ENCODE peak calls at places on chromosome 11, in seven cellular contexts. D is gastrocnemius medialis, U is right lobe of liver, I is body of pancreas, R is K562, C is A549, S is heart left ventricle. F is an unnamed sample.

GRCh38 chr11:19607656-19608360 is 104.8 kb upstream of the NAV2 start:
- ATAC-seq in D (peak), U (no peak), I (no peak), R (no peak), C (no peak), S (no peak), F (no peak)

GRCh38 chr11:125416993-125417935 is 78.8 kb downstream of the FEZ1 start:
- ATAC-seq in D (peak), U (no peak), I (no peak), R (no peak), C (no peak), S (no peak), F (no peak)

GRCh38 chr11:17611049-17611448 is 64.0 kb downstream of the OTOG start:
- ATAC-seq in D (no peak), U (no peak), I (no peak), R (no peak), C (no peak), S (no peak), F (no peak)

GRCh38 chr11:7019500-7020182 is 505 bp downstream of the ZNF214 start:
- ATAC-seq in D (peak), U (peak), I (peak), R (peak), C (peak), S (peak), F (peak)

GRCh38 chr11:36014499-36014898 is 70.6 kb downstream of the LDLRAD3 start:
- ATAC-seq in D (no peak), U (no peak), I (no peak), R (no peak), C (no peak), S (no peak), F (no peak)

GRCh38 chr11:77401486-77402217 is 72.2 kb downstream of the PAK1 start:
- ATAC-seq in D (no peak), U (peak), I (no peak), R (no peak), C (no peak), S (no peak), F (no peak)

GRCh38 chr11:65492637-65493366 is 6.0 kb upstream of the MALAT1 start:
- ATAC-seq in D (peak), U (peak), I (no peak), R (peak), C (peak), S (peak), F (peak)

GRCh38 chr11:30991802-30992512 is 377.6 kb downstream of the DCDC1 start:
- ATAC-seq in D (no peak), U (peak), I (no peak), R (no peak), C (peak), S (no peak), F (no peak)

GRCh38 chr11:48013269-48013901 is 33.0 kb downstream of the PTPRJ start:
- ATAC-seq in D (no peak), U (peak), I (peak), R (no peak), C (peak), S (peak), F (no peak)

GRCh38 chr11:134724106-134724778 is 312.2 kb upstream of the B3GAT1 start:
- ATAC-seq in D (no peak), U (no peak), I (no peak), R (no peak), C (no peak), S (no peak), F (no peak)

GRCh38 chr11:6799402-6799801 is at the start of gene OR6A2:
- ATAC-seq in D (no peak), U (no peak), I (no peak), R (no peak), C (no peak), S (no peak), F (no peak)

GRCh38 chr11:36790450-36790849 is 192.4 kb upstream of the RAG2 start:
- ATAC-seq in D (no peak), U (no peak), I (no peak), R (no peak), C (no peak), S (peak), F (no peak)

GRCh38 chr11:80855975-80856524 is 1415.2 kb upstream of the TENM4 start:
- ATAC-seq in D (no peak), U (no peak), I (no peak), R (no peak), C (no peak), S (no peak), F (no peak)

GRCh38 chr11:6297831-6298230 is 22.5 kb downstream of the CAVIN3 start:
- ATAC-seq in D (no peak), U (peak), I (no peak), R (peak), C (peak), S (no peak), F (no peak)

GRCh38 chr11:11992257-11992690 is 16.2 kb downstream of the DKK3 start:
- ATAC-seq in D (no peak), U (peak), I (no peak), R (no peak), C (peak), S (peak), F (no peak)

GRCh38 chr11:41050791-41051190 is 408.7 kb downstream of the LRRC4C start:
- ATAC-seq in D (no peak), U (no peak), I (no peak), R (no peak), C (no peak), S (no peak), F (no peak)

GRCh38 chr11:59273008-59273841 is 60.5 kb upstream of the MPEG1 start:
- ATAC-seq in D (no peak), U (peak), I (no peak), R (no peak), C (no peak), S (peak), F (no peak)

GRCh38 chr11:14078941-14079522 is 116.5 kb downstream of the SPON1 start:
- ATAC-seq in D (no peak), U (peak), I (no peak), R (no peak), C (no peak), S (no peak), F (no peak)

GRCh38 chr11:2002042-2002776 is 4.6 kb upstream of the H19 start:
- ATAC-seq in D (no peak), U (peak), I (peak), R (peak), C (peak), S (no peak), F (no peak)

GRCh38 chr11:72037554-72038311 is 39.0 kb downstream of the IL18BP start:
- ATAC-seq in D (no peak), U (no peak), I (no peak), R (no peak), C (no peak), S (no peak), F (no peak)

GRCh38 chr11:6387811-6388599 is 2.3 kb upstream of the SMPD1 start:
- ATAC-seq in D (no peak), U (peak), I (no peak), R (no peak), C (no peak), S (no peak), F (no peak)

GRCh38 chr11:128547946-128548654 is 39.3 kb downstream of the ETS1 start:
- ATAC-seq in D (no peak), U (no peak), I (no peak), R (no peak), C (no peak), S (no peak), F (no peak)

GRCh38 chr11:130832571-130833432 is 83.5 kb downstream of the SNX19 start:
- ATAC-seq in D (no peak), U (no peak), I (no peak), R (no peak), C (no peak), S (no peak), F (no peak)

GRCh38 chr11:67606150-67606476 is 623 bp upstream of the NDUFV1 start:
- ATAC-seq in D (no peak), U (no peak), I (no peak), R (peak), C (no peak), S (no peak), F (peak)

GRCh38 chr11:35257287-35257686 is 118.3 kb downstream of the CD44 start:
- ATAC-seq in D (no peak), U (peak), I (no peak), R (no peak), C (no peak), S (no peak), F (no peak)

GRCh38 chr11:115982666-115983065 is 478.5 kb upstream of the CADM1 start:
- ATAC-seq in D (no peak), U (no peak), I (no peak), R (no peak), C (no peak), S (no peak), F (no peak)

GRCh38 chr11:87030458-87031054 is 7.2 kb upstream of the TMEM135 start:
- ATAC-seq in D (no peak), U (no peak), I (no peak), R (peak), C (no peak), S (no peak), F (no peak)

GRCh38 chr11:78400701-78401100 is 16.9 kb downstream of the GAB2 start:
- ATAC-seq in D (no peak), U (no peak), I (no peak), R (peak), C (no peak), S (no peak), F (no peak)

GRCh38 chr11:77512092-77512491 is 38.2 kb upstream of the PAK1 start:
- ATAC-seq in D (no peak), U (peak), I (no peak), R (no peak), C (no peak), S (peak), F (no peak)

GRCh38 chr11:88194990-88195389 is 19.7 kb upstream of the RAB38 start:
- ATAC-seq in D (no peak), U (no peak), I (no peak), R (no peak), C (no peak), S (no peak), F (no peak)

GRCh38 chr11:35343033-35343598 is 76.2 kb downstream of the SLC1A2 start:
- ATAC-seq in D (no peak), U (no peak), I (no peak), R (peak), C (no peak), S (no peak), F (no peak)

GRCh38 chr11:6530848-6531247 is 33.8 kb downstream of the DNHD1 start:
- ATAC-seq in D (no peak), U (no peak), I (no peak), R (no peak), C (peak), S (no peak), F (no peak)

GRCh38 chr11:48305923-48306322 is at the start of gene OR4S1:
- ATAC-seq in D (no peak), U (no peak), I (no peak), R (no peak), C (no peak), S (no peak), F (no peak)

GRCh38 chr11:108025387-108026080 is 16.8 kb downstream of the CUL5 start:
- ATAC-seq in D (no peak), U (no peak), I (no peak), R (peak), C (no peak), S (no peak), F (no peak)

GRCh38 chr11:68749501-68750196 is 1.7 kb downstream of the TESMIN start:
- ATAC-seq in D (no peak), U (no peak), I (no peak), R (no peak), C (no peak), S (no peak), F (no peak)

GRCh38 chr11:88544656-88545280 is 207.2 kb upstream of the CTSC start:
- ATAC-seq in D (no peak), U (no peak), I (no peak), R (no peak), C (peak), S (no peak), F (no peak)

GRCh38 chr11:127506647-127507046 is 506.1 kb upstream of the KIRREL3 start:
- ATAC-seq in D (no peak), U (no peak), I (no peak), R (no peak), C (no peak), S (no peak), F (no peak)

DNA sequence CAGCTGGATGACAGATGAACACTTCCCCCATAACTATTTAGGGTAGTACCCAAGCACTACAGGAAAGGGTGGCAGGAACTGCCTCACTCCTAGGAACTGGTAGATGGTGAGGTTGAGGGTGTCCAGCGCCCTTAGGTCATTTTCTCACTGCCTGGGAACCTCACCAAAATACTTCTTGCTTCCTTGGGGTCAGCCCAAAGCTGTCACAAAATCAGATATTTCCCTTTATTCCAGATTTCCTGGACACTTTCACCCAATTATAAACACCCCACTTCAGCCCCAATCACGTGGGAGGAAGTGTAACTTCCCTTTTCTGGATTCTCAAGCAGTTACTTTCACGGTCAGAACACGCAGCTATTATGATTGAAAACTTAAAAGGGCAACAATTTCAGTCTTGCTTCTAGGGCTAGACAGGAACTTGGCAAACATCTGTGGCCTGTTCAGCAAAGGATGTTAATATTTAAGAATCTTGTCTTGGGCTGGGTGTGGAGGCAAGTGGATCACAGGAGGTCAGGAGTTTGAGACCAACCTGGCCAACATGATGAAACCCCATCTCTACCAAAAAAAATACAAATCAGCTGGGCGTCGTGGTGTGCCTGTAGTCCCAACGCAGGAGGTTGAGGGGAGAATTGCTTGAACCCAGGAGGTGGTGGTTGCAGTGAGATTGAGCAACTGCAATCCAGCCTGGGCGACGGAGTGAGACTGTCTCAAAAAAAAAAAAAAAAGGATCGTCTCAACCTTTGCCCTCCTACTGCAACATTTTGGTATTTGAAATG is 4.0 kb downstream of the FTH1 start:
- ATAC-seq in D (no peak), U (peak), I (no peak), R (peak), C (peak), S (peak), F (peak)
- TF ChIP-seq POLR2A in D (peak), U (peak), I (peak), R (peak), C (peak), S (no peak), F (no peak)

DNA sequence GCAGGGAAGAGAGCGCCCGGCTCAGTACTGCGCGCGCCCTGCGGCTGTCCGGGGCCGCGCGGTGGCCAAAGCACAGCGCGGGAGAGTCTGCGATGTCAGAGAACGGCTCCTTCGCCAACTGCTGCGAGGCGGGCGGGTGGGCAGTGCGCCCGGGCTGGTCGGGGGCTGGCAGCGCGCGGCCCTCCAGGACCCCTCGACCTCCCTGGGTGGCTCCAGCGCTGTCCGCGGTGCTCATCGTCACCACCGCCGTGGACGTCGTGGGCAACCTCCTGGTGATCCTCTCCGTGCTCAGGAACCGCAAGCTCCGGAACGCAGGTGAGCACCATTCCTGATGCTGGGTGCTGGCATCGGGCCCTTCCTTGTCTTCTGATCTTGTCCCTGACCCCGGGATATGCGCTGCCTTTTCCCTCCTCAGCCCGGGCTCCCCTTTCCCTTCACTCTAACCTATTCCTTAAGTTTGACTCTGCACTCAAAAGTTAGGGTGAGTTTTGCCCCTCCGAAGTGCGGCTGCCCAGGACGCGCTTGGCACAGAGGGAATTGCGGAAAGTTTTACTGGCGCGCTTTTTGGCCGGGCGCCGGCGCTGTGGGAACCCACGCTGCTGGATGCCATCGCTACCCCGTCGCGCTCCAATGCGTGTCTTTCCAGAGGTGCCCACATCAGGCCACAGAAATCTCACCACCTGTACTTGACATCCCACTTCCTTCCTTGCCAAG is at the start of gene MTNR1B:
- ATAC-seq in D (no peak), U (no peak), I (no peak), R (no peak), C (no peak), S (no peak), F (no peak)
- H3K4me3 ChIP-seq in D (no peak), U (no peak), I (no peak), R (no peak), C (no peak), S (no peak), F (no peak)

GRCh38 chr11:83441171-83441570 is 155.0 kb upstream of the CCDC90B start:
- ATAC-seq in D (no peak), U (no peak), I (no peak), R (no peak), C (no peak), S (no peak), F (no peak)
- TF ChIP-seq POLR2A in D (no peak), U (no peak), I (no peak), R (no peak), C (no peak), S (no peak), F (no peak)

DNA sequence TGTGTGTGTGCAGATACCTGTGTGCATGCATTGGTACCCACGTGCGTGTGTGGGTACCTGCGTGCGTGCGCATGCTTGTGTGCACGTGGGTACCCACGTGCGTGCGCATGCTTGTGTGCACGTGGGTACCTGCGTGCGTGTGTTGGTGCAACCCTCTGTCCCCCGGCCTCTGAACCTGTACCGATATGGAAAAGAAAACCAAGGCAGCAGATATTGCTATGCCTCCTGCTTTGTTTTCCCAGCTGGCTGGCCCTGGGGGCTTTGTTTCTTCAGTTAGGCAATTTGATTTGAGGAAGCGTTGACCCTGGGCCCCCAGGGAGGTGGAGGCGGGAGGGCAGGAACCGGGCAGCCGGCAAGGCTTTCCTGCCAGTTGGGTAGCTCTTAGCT is 26.1 kb upstream of the SORL1-AS1 start:
- ATAC-seq in D (no peak), U (peak), I (no peak), R (no peak), C (no peak), S (no peak), F (no peak)
- H3K4me3 ChIP-seq in D (no peak), U (no peak), I (no peak), R (no peak), C (no peak), S (no peak), F (no peak)

DNA sequence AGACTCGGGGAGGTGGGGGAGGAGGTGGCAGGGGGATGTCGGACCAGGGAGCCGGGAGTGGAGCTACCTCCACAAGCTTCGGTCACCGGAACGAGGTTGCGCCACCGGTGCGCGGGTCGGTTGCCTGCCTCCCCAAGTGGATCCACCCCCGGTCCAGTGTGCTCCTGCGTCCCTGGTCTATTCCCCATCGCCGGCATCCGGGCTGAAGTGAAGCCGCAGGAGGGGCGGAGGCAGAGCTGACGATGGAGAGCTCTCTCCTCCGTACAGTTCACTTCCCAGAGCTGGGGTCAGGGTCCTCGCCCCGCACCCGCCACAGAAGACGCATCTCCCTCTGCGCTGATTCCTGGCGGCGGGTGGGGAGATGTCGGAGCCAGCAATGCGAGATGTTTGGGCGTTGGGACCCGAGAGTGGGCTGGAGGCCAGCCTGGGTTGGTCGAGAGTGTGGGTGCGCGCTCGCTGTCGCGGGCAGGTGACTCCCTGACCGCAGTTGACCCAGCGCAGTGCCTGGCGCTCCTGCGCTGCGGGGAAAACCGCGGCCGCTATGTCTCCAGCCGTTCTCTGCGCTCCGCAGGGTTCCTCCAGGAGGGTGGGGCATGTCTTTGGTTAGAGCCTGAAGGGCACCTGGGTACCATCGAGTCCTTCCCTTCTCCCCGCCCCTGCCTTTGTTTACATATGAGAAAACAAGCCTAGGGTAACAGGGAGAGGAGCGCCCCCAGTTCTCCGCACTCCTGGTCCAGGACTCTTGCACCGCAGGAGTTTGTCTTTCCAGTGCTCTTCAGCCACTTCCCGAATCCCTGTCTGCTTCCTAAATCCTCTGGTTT is 1.7 kb downstream of the C11orf96 start:
- ATAC-seq in D (no peak), U (peak), I (no peak), R (peak), C (peak), S (no peak), F (no peak)
- TF ChIP-seq POLR2A in D (peak), U (no peak), I (no peak), R (no peak), C (no peak), S (no peak), F (no peak)

DNA sequence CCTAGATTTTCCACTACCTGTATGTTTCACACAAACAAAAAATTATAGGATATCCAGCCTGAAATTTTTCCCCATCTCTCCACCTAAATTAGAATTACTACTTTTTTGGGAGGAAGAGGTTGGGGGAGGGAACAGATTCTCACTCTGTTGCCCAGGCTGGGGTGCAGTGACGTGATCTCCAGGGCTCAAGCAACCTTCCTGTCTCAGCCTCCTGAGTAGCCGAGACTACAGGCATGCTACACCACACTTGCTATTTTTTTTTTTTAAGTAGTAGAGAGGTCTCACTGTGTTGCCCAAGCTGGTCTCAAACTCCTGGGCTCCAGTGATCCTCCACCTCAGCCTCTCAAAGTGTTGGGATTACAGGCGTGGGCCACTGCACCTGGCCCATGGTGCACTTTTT is 9.5 kb downstream of the JAML start:
- ATAC-seq in D (no peak), U (no peak), I (no peak), R (no peak), C (no peak), S (no peak), F (no peak)
- H3K4me3 ChIP-seq in D (no peak), U (no peak), I (no peak), R (no peak), C (no peak), S (no peak), F (no peak)